ENCODE peak calls at places on chromosomes 5 and 9, in six cellular contexts. J is astrocyte, Y is colonic mucosa, P is tibial artery, O is neural progenitor cell, F is hepatocyte. T is an unnamed sample.

GRCh38 chr5:16548812-16549211 is 68.0 kb downstream of the RETREG1 start:
- DNase-seq in J (no peak), Y (no peak), P (no peak), O (no peak), F (no peak), T (no peak)

GRCh38 chr9:114938687-114939575 is 8.5 kb upstream of the TNFSF8 start:
- DNase-seq in J (no peak), Y (no peak), P (no peak), O (no peak), F (no peak), T (peak; percentile 65)

GRCh38 chr5:13987843-13988464 is 43.5 kb upstream of the DNAH5 start:
- DNase-seq in J (peak; percentile 40), Y (peak; percentile 42), P (peak; percentile 43), O (peak; percentile 67), F (peak; percentile 67), T (peak; percentile 72)

GRCh38 chr5:57175586-57175985 is 1.7 kb downstream of the GPBP1 start:
- DNase-seq in J (no peak), Y (peak; percentile 39), P (no peak), O (peak; percentile 13), F (peak; percentile 37), T (no peak)

GRCh38 chr9:95516736-95517558 is at the start of gene PTCH1:
- DNase-seq in J (peak; percentile 33), Y (peak; percentile 81), P (no peak), O (peak; percentile 91), F (peak; percentile 91), T (peak; percentile 72)

GRCh38 chr9:108142504-108143201 is 653.1 kb upstream of the KLF4 start:
- DNase-seq in J (peak; percentile 71), Y (peak; percentile 80), P (peak; percentile 90), O (peak; percentile 91), F (peak; percentile 65), T (peak; percentile 96)

GRCh38 chr9:104805441-104805840 is 41.5 kb downstream of the NIPSNAP3B start:
- DNase-seq in J (no peak), Y (no peak), P (no peak), O (no peak), F (no peak), T (no peak)

GRCh38 chr9:21854594-21854993 is 52.2 kb downstream of the MTAP start:
- DNase-seq in J (peak; percentile 89), Y (peak; percentile 59), P (no peak), O (peak; percentile 51), F (peak; percentile 84), T (no peak)

GRCh38 chr9:98321269-98321668 is 65.8 kb upstream of the TBC1D2 start:
- DNase-seq in J (no peak), Y (no peak), P (no peak), O (no peak), F (no peak), T (no peak)

GRCh38 chr5:164301136-164301535 is 795.7 kb downstream of the MAT2B start:
- DNase-seq in J (no peak), Y (no peak), P (no peak), O (no peak), F (no peak), T (no peak)

GRCh38 chr5:19270153-19270552 is 717.8 kb downstream of the CDH18 start:
- DNase-seq in J (no peak), Y (no peak), P (no peak), O (peak; percentile 27), F (no peak), T (no peak)

GRCh38 chr5:80170117-80170535 is 85.7 kb downstream of the SERINC5 start:
- DNase-seq in J (no peak), Y (no peak), P (no peak), O (no peak), F (no peak), T (no peak)

GRCh38 chr5:15852217-15852616 is 327.4 kb downstream of the MARCHF11 start:
- DNase-seq in J (no peak), Y (no peak), P (no peak), O (no peak), F (no peak), T (no peak)

GRCh38 chr5:54021413-54022155 is 288.8 kb downstream of the ARL15 start:
- DNase-seq in J (peak; percentile 13), Y (no peak), P (no peak), O (no peak), F (no peak), T (peak; percentile 43)

GRCh38 chr9:110650991-110651411 is 17.6 kb upstream of the MUSK start:
- DNase-seq in J (peak; percentile 94), Y (no peak), P (peak; percentile 37), O (no peak), F (peak; percentile 56), T (no peak)

GRCh38 chr9:2662496-2662895 is 40.9 kb downstream of the VLDLR start:
- DNase-seq in J (no peak), Y (no peak), P (no peak), O (peak; percentile 64), F (peak; percentile 22), T (no peak)

GRCh38 chr9:70013598-70014196 is 30.0 kb upstream of the MAMDC2 start:
- DNase-seq in J (peak; percentile 95), Y (no peak), P (no peak), O (no peak), F (peak; percentile 31), T (no peak)

GRCh38 chr5:147819371-147819770 is 12.1 kb downstream of the SPINK1 start:
- DNase-seq in J (no peak), Y (no peak), P (no peak), O (no peak), F (no peak), T (no peak)
- H3K4me1 ChIP-seq in J (no peaks in the 10 kb centered on the region), Y (no peaks in the 10 kb centered on the region), P (no peaks in the 10 kb centered on the region), O (no peaks in the 10 kb centered on the region), F (no peaks in the 10 kb centered on the region), T (no peaks in the 10 kb centered on the region)

GRCh38 chr9:127349483-127350127 is 47.4 kb upstream of the SLC2A8 start:
- DNase-seq in J (no peak), Y (no peak), P (no peak), O (no peak), F (no peak), T (no peak)

GRCh38 chr9:127344373-127344995 is 52.5 kb upstream of the SLC2A8 start:
- DNase-seq in J (peak; percentile 22), Y (no peak), P (no peak), O (no peak), F (no peak), T (no peak)

GRCh38 chr9:127345566-127345965 is 51.4 kb upstream of the SLC2A8 start:
- DNase-seq in J (no peak), Y (no peak), P (no peak), O (no peak), F (no peak), T (no peak)

GRCh38 chr9:127347831-127348699 is 48.9 kb upstream of the SLC2A8 start:
- DNase-seq in J (peak; percentile 17), Y (no peak), P (no peak), O (no peak), F (peak; percentile 39), T (no peak)

DNA sequence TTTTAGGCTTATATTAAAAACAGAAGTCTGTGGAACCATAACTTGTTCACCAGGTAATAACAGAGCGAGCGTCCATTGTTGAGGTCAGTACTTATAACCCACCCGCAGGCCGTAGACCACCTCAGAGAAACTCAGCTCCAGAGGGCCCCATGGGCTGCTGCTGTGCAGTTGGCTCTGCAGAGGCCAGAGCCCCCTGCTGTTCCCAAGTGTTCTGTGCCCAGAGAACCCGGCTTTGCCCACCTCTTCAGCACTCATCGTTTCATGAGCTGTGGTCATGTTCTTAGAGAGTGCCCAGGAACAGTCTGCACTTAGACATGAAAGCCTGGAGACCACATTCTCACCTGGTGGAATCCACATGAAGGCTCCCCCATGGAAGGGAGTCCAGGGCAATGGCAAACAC is 50.4 kb upstream of the SLC2A8 start:
- DNase-seq in J (no peak), Y (no peak), P (no peak), O (no peak), F (no peak), T (peak; percentile 33)
- TF ChIP-seq CTCF in J (no peak), Y (no peak), P (no peak), O (no peak), F (peak; percentile 7), T (peak; percentile 31)

GRCh38 chr9:81819859-81820546 is 108.2 kb upstream of the SPATA31D4 start:
- DNase-seq in J (peak; percentile 67), Y (no peak), P (no peak), O (peak; percentile 37), F (no peak), T (peak; percentile 5)
- H3K4me3 ChIP-seq in J (no peak overlapping the region), Y (no peak overlapping the region), P (no peak overlapping the region), O (no peak overlapping the region), F (no peak overlapping the region), T (no peak overlapping the region)

DNA sequence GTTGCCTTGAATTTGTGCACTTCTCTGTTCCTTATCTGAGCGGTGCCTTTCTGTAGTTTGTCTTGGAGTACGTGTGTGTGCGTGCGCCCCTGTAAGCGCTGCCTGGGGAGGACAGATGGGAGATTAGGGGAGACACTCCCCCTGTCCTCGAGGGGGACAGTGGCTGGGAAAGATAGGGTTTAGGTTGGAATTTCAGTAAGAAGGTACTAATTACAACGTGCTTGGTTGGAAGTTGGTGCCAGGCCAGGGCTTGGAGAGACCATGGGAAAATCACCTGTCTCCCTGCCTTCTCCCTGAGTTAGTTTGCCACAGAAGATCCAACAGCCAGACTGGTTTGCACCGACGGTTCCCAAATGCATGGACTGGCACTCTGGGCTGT is 73.2 kb downstream of the PIK3R1 start:
- DNase-seq in J (peak; percentile 20), Y (peak; percentile 40), P (no peak), O (no peak), F (peak; percentile 23), T (no peak)
- H3K4me1 ChIP-seq in J (peaks cover 14% of the 10 kb centered on the region), Y (peaks cover 10% of the 10 kb centered on the region), P (peaks cover 69% of the 10 kb centered on the region), O (peaks cover 24% of the 10 kb centered on the region), F (peaks cover 55% of the 10 kb centered on the region), T (peaks cover 44% of the 10 kb centered on the region)

DNA sequence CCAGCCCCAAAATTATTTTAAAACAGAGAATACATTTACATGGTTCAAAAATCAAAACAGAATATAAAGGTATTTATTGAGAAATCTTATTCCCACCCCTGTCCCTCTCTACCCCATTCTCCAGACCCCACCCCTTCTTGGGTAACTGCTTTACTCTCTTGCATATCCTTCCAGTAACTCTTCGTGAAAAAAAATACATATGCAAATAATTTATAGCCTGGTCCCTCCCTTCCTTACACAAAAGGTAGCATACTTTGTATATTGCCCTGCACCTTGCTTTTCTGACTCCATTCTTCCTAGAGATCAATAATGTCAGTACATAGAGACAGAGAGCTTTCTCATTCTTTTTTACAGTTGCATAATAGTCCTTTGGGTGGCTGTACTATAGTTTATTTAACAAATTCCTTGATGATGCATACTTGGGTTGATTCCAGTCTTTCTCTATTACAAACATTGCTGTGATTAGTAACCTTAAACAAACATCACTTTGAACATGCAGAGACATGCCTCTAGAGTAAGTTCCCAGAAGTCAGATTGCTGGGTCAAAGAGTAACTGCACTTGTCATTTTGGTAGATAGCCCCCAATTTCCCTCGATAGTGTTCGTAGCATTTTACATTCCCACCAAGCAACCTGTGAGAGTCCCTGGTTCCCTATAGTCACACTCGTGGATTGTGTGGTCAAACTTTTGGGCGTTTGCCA is 47.9 kb downstream of the STOM start:
- DNase-seq in J (peak; percentile 94), Y (no peak), P (no peak), O (no peak), F (peak; percentile 55), T (peak; percentile 88)
- TF ChIP-seq CTCF in J (no peak), Y (no peak), P (no peak), O (no peak), F (no peak), T (no peak)

GRCh38 chr5:107505763-107506534 is 164.8 kb downstream of the EFNA5 start:
- DNase-seq in J (no peak), Y (peak; percentile 21), P (no peak), O (peak; percentile 22), F (no peak), T (no peak)
- H3K4me3 ChIP-seq in J (no peak overlapping the region), Y (no peak overlapping the region), P (no peak overlapping the region), O (no peak overlapping the region), F (no peak overlapping the region), T (no peak overlapping the region)